ENCODE peak calls at places on chromosomes 13 and 19, in eight cellular contexts. C is Kasumi-1; W is ELR; X is T-cell; R is GM23248; E is left cardiac atrium; B is stimulated activated CD4-positive, alpha-beta T cell treated with anti-CD3 and anti-CD28 coated beads, Interleukin-1b, Interleukin-23, amount 100 ng/mL, for 1 hour; M is germinal center. G is an unnamed sample.

GRCh38 chr13:83085186-83085900 is 796.9 kb downstream of the SLITRK1 start:
- DNase-seq in C (no peak), W (peak; percentile 22), X (no peak), R (peak; percentile 63), E (no peak), B (no peak), M (no peak), G (no peak)

GRCh38 chr19:39356073-39356472 is 13.9 kb downstream of the SAMD4B start:
- DNase-seq in C (no peak), W (no peak), X (no peak), R (no peak), E (no peak), B (no peak), M (no peak), G (no peak)

GRCh38 chr13:110463876-110464510 is 97.5 kb downstream of the RAB20 start:
- DNase-seq in C (no peak), W (no peak), X (no peak), R (peak; percentile 36), E (no peak), B (no peak), M (no peak), G (no peak)

GRCh38 chr13:37313383-37313782 is 207.9 kb upstream of the CSNK1A1L start:
- DNase-seq in C (no peak), W (peak; percentile 70), X (no peak), R (peak; percentile 90), E (no peak), B (no peak), M (no peak), G (no peak)

GRCh38 chr13:19590423-19590822 is 29.1 kb upstream of the TPTE2 start:
- DNase-seq in C (no peak), W (no peak), X (no peak), R (no peak), E (no peak), B (no peak), M (no peak), G (no peak)

GRCh38 chr13:67643656-67644055 is 413.5 kb upstream of the PCDH9 start:
- DNase-seq in C (peak; percentile 9), W (no peak), X (no peak), R (no peak), E (no peak), B (no peak), M (no peak), G (peak; percentile 7)

GRCh38 chr19:13104848-13105646 is 2.4 kb upstream of the LYL1 start:
- DNase-seq in C (peak; percentile 80), W (no peak), X (no peak), R (no peak), E (no peak), B (no peak), M (no peak), G (no peak)

GRCh38 chr13:44814836-44815235 is 174.4 kb downstream of the NUFIP1 start:
- DNase-seq in C (no peak), W (peak; percentile 27), X (no peak), R (peak; percentile 2), E (no peak), B (no peak), M (no peak), G (no peak)

GRCh38 chr19:29215322-29215845 is 2.4 kb upstream of the UQCRFS1 start:
- DNase-seq in C (no peak), W (no peak), X (no peak), R (no peak), E (no peak), B (no peak), M (no peak), G (no peak)

GRCh38 chr19:7326105-7326877 is 22.4 kb upstream of the ARHGEF18 start:
- DNase-seq in C (peak; percentile 33), W (peak; percentile 44), X (no peak), R (peak; percentile 35), E (no peak), B (no peak), M (peak; percentile 38), G (peak; percentile 71)

GRCh38 chr13:52371736-52372247 is 34.2 kb downstream of the THSD1 start:
- DNase-seq in C (no peak), W (peak; percentile 69), X (no peak), R (peak; percentile 64), E (no peak), B (no peak), M (no peak), G (no peak)

GRCh38 chr13:33392794-33393371 is 107.3 kb upstream of the STARD13 start:
- DNase-seq in C (no peak), W (no peak), X (no peak), R (no peak), E (no peak), B (no peak), M (no peak), G (no peak)

GRCh38 chr19:56170261-56170660 is 5.5 kb upstream of the GALP start:
- DNase-seq in C (no peak), W (peak; percentile 76), X (no peak), R (peak; percentile 33), E (no peak), B (no peak), M (no peak), G (no peak)

GRCh38 chr13:64029343-64030093 is 2613.9 kb upstream of the PCDH20 start:
- DNase-seq in C (no peak), W (no peak), X (no peak), R (no peak), E (no peak), B (no peak), M (no peak), G (no peak)

GRCh38 chr19:3057275-3057714 is 5.0 kb downstream of the TLE5 start:
- DNase-seq in C (no peak), W (no peak), X (no peak), R (peak; percentile 58), E (peak; percentile 91), B (no peak), M (no peak), G (no peak)

GRCh38 chr13:105139380-105140285 is 1395.8 kb downstream of the EFNB2 start:
- DNase-seq in C (peak; percentile 95), W (no peak), X (peak; percentile 58), R (no peak), E (peak; percentile 25), B (peak; percentile 3), M (peak; percentile 56), G (no peak)

G was measured in iPS DF 19.7.